ENCODE peak calls at places on chromosomes 2 and 18, in ten cellular contexts. D is endothelial cell, U is Right ventricle myocardium superior, T is HEK293T, K is tibial artery, M is IMR-90, Z is islet precursor cell, J is iris pigment epithelial cell, Y is GM23248, G is T-helper 9 cell. E is an unnamed sample.
A peak's percentile ranks its signal among the peaks of the same experiment; 100 is the strongest.

GRCh38 chr2:241964133-241964532 is 94.6 kb downstream of the RTP5 start:
- DNase-seq in D (no peak), U (no peak), T (no peak), K (peak; percentile 20), M (no peak), Z (peak; percentile 73), J (no peak), Y (no peak), G (no peak), E (peak; percentile 28)

GRCh38 chr2:105812180-105813044 is 67.7 kb downstream of the NCK2 start:
- DNase-seq in D (no peak), U (peak; percentile 66), T (no peak), K (peak; percentile 87), M (peak; percentile 93), Z (no peak), J (peak; percentile 87), Y (peak; percentile 32), G (no peak), E (peak; percentile 83)

GRCh38 chr18:61612517-61612916 is 279.3 kb downstream of the CDH20 start:
- DNase-seq in D (no peak), U (no peak), T (no peak), K (no peak), M (no peak), Z (no peak), J (no peak), Y (no peak), G (no peak), E (no peak)

GRCh38 chr2:158667567-158667966 is 127.5 kb upstream of the DAPL1 start:
- DNase-seq in D (no peak), U (no peak), T (no peak), K (no peak), M (peak; percentile 89), Z (no peak), J (peak; percentile 83), Y (peak; percentile 70), G (no peak), E (no peak)

GRCh38 chr18:79588131-79588635 is 91.4 kb upstream of the CTDP1 start:
- DNase-seq in D (no peak), U (peak; percentile 40), T (no peak), K (peak; percentile 76), M (no peak), Z (no peak), J (no peak), Y (no peak), G (no peak), E (no peak)

GRCh38 chr2:30265441-30266015 is 34.2 kb downstream of the LBH start:
- DNase-seq in D (no peak), U (no peak), T (no peak), K (no peak), M (peak; percentile 70), Z (no peak), J (peak; percentile 48), Y (peak; percentile 83), G (no peak), E (peak; percentile 41)

GRCh38 chr2:67694464-67694863 is 297.3 kb downstream of the ETAA1 start:
- DNase-seq in D (no peak), U (no peak), T (no peak), K (no peak), M (no peak), Z (peak; percentile 59), J (no peak), Y (no peak), G (no peak), E (no peak)

GRCh38 chr2:24049485-24050021 is at the start of gene FKBP1B:
- DNase-seq in D (peak; percentile 65), U (peak; percentile 70), T (peak; percentile 78), K (peak; percentile 70), M (peak; percentile 45), Z (peak; percentile 93), J (peak; percentile 54), Y (peak; percentile 67), G (peak; percentile 57), E (peak; percentile 46)

GRCh38 chr18:61605376-61606067 is 272.3 kb downstream of the CDH20 start:
- DNase-seq in D (no peak), U (no peak), T (no peak), K (no peak), M (no peak), Z (no peak), J (peak; percentile 20), Y (peak; percentile 16), G (no peak), E (no peak)

GRCh38 chr18:78512080-78512601 is 467.5 kb upstream of the SALL3 start:
- DNase-seq in D (no peak), U (no peak), T (no peak), K (no peak), M (no peak), Z (peak; percentile 46), J (no peak), Y (no peak), G (no peak), E (no peak)